ENCODE peak calls at places on chromosome 14, in six cellular contexts. L is breast epithelium, A is thyroid gland, B is IMR-90, H is sigmoid colon, K is heart left ventricle. C is an unnamed sample. For H3K4me1, the result is how much of the 10 kb centered on the place peaks cover.

GRCh38 chr14:71507681-71508080 is 424.5 kb upstream of the RGS6 start:
- DNase-seq in L (no peak), K (no peak), A (no peak), H (no peak), B (no peak), C (no peak)

GRCh38 chr14:101120636-101121398 is 217.3 kb upstream of the RTL1 start:
- DNase-seq in B (no peak), A (peak), L (no peak), K (peak), H (peak), C (peak)

GRCh38 chr14:105882626-105883025 is 356.2 kb downstream of the TMEM121 start:
- DNase-seq in B (no peak), H (no peak), L (no peak), K (peak), A (no peak), C (peak)

GRCh38 chr14:95196268-95196667 is 38.9 kb upstream of the DICER1 start:
- DNase-seq in L (no peak), H (no peak), A (no peak), K (no peak), B (no peak), C (no peak)

GRCh38 chr14:58315606-58316005 is 17.3 kb downstream of the ARID4A start:
- DNase-seq in B (peak), H (no peak), A (no peak), K (no peak), L (no peak), C (no peak)

GRCh38 chr14:77864580-77864979 is 64.7 kb downstream of the ADCK1 start:
- DNase-seq in L (no peak), H (no peak), K (no peak), B (no peak), A (no peak), C (no peak)

GRCh38 chr14:28596336-28596735 is 170.3 kb upstream of the FOXG1 start:
- DNase-seq in B (no peak), L (no peak), K (no peak), A (no peak), H (no peak), C (no peak)

GRCh38 chr14:98599082-98599481 is 672.9 kb downstream of the BCL11B start:
- DNase-seq in K (no peak), L (no peak), B (no peak), A (no peak), H (no peak), C (no peak)

GRCh38 chr14:100059433-100059781 is 5.8 kb upstream of the EVL start:
- DNase-seq in B (no peak), K (no peak), L (peak), H (no peak), A (no peak), C (no peak)

GRCh38 chr14:65249471-65250161 is 147.3 kb upstream of the MAX start:
- DNase-seq in A (no peak), B (no peak), L (no peak), H (no peak), K (no peak), C (no peak)

GRCh38 chr14:83044001-83044400 is 1510.3 kb upstream of the SEL1L start:
- DNase-seq in B (no peak), H (no peak), L (no peak), A (no peak), K (no peak), C (no peak)

GRCh38 chr14:46686652-46687051 is 35.1 kb upstream of the RPL10L start:
- DNase-seq in K (no peak), A (no peak), H (no peak), L (no peak), B (no peak), C (no peak)

GRCh38 chr14:99644723-99645544 is at the start of gene HHIPL1:
- DNase-seq in B (peak), A (peak), L (no peak), K (peak), H (no peak), C (no peak)

GRCh38 chr14:34099630-34100029 is 148.8 kb upstream of the EGLN3 start:
- DNase-seq in H (no peak), A (no peak), B (no peak), K (no peak), L (no peak), C (no peak)

GRCh38 chr14:40240456-40240855 is 808.2 kb upstream of the FBXO33 start:
- DNase-seq in B (no peak), H (no peak), L (no peak), A (no peak), K (no peak), C (no peak)

GRCh38 chr14:90179809-90180779 is 76.3 kb upstream of the PSMC1 start:
- DNase-seq in L (no peak), K (no peak), A (peak), H (no peak), B (no peak), C (no peak)

DNA sequence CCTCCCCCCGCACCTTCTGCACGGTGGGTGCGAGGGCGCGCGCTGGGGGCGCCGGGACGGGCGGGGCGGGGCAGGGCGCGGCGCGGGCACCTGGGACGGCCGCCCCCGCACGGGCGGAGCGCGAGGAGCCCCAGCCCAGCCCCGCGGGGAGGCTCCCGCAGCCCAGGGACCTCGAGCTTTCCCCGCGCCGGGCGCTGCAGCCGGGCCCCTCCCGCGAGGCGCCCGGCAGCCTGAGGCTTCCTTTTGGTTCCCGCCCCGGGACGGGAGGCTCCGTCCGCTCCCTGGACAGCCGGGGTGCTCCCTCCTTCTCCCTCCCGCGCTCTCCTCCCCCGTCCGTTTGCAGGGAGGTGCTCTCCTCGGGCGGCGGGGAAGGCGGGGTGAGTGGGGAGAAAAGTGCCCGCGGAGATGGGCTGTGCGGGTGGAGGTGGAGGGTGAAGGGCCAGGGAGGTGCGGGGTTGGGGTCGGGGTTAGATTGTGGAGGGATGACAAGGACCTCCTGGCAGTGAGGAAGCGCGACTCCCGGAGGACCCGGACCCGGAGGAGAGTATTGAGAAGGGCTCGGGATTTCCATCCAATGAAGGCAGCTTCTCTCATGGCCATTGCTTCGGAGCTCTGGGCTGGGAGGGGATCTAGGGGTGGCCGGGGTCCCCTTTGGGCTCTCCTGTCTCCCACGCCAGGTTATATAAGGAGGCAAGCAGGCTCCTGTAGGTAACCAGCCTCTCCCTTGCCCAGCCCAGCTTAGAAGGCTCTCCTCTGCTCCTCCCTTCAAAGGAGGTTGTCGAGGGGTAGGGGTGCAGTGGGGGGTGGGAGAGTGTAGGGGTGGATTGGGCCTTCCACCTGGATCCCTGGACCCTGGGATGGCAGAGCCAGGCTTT is 645 bp downstream of the JDP2 start:
- DNase-seq in B (no peak), A (peak), L (no peak), K (peak), H (peak), C (peak)
- H3K4me1 ChIP-seq in B (under half), A (under half), L (under half), K (half or more), H (half or more), C (under half)

GRCh38 chr14:24119691-24120090 is 4.9 kb upstream of the NRL start:
- DNase-seq in A (no peak), L (peak), B (no peak), H (no peak), K (no peak), C (no peak)
- TF ChIP-seq POLR2A in A (no peak), L (no peak), B (no peak), H (no peak), K (no peak), C (no peak)

GRCh38 chr14:61179061-61179675 is 102.0 kb downstream of the TMEM30B start:
- DNase-seq in H (no peak), A (no peak), B (peak), L (no peak), K (no peak), C (no peak)
- H3K4me1 ChIP-seq in H (under half), A (under half), B (under half), L (under half), K (under half), C (under half)

GRCh38 chr14:55103005-55103640 is 25.9 kb upstream of the LGALS3 start:
- DNase-seq in A (peak), B (peak), K (peak), L (peak), H (peak), C (no peak)
- TF ChIP-seq POLR2A in A (no peak), B (no peak), K (peak), L (peak), H (no peak), C (no peak)

GRCh38 chr14:61476105-61476736 is 154.8 kb downstream of the PRKCH start:
- DNase-seq in A (no peak), L (no peak), H (no peak), K (no peak), B (no peak), C (peak)
- H3K4me1 ChIP-seq in A (under half), L (under half), H (under half), K (half or more), B (under half), C (under half)

GRCh38 chr14:68929623-68930307 is 49.3 kb downstream of the ACTN1 start:
- DNase-seq in B (no peak), L (no peak), H (no peak), A (no peak), K (no peak), C (no peak)
- TF ChIP-seq POLR2A in B (no peak), L (no peak), H (no peak), A (no peak), K (no peak), C (no peak)

GRCh38 chr14:53531730-53532129 is 378.6 kb upstream of the DDHD1 start:
- DNase-seq in B (no peak), H (no peak), K (no peak), L (no peak), A (no peak), C (no peak)

GRCh38 chr14:53532871-53533270 is 379.7 kb upstream of the DDHD1 start:
- DNase-seq in B (no peak), H (no peak), K (no peak), L (no peak), A (no peak), C (no peak)

GRCh38 chr14:53529519-53529918 is 376.4 kb upstream of the DDHD1 start:
- DNase-seq in A (no peak), H (no peak), K (no peak), L (no peak), B (no peak), C (no peak)

GRCh38 chr14:53533384-53533975 is 380.4 kb upstream of the DDHD1 start:
- DNase-seq in K (no peak), A (no peak), B (no peak), H (no peak), L (no peak), C (no peak)

DNA sequence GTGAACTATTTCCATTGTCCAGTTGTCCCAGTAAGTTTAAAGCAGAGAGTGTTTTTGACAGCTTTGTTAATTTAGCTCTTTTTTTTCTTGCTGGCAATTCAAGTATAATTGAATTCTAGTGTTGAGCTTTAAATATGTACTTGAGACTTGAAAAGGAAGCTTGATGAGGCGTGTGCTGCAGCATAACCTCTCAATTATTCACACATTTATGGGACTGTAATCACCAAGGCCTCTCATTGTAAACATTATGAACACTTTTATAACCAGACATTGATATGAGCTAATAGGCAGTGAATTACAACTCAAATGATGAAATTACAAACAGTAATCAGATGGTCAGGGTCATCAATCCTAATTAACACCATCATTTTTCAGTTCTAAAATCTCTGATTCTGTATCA is 378.0 kb upstream of the DDHD1 start:
- DNase-seq in A (no peak), H (no peak), K (no peak), B (no peak), L (no peak), C (no peak)
- H3K4me1 ChIP-seq in A (under half), H (under half), K (under half), B (under half), L (under half), C (under half)

GRCh38 chr14:93674343-93674742 is 113.9 kb downstream of the PRIMA1 start:
- DNase-seq in H (no peak), B (no peak), A (no peak), L (no peak), K (no peak), C (no peak)

GRCh38 chr14:93676416-93676958 is 111.8 kb downstream of the PRIMA1 start:
- DNase-seq in A (no peak), H (no peak), B (no peak), L (no peak), K (no peak), C (no peak)

GRCh38 chr14:93675651-93676050 is 112.6 kb downstream of the PRIMA1 start:
- DNase-seq in A (no peak), H (no peak), B (no peak), L (no peak), K (no peak), C (no peak)
- TF ChIP-seq POLR2A in A (no peak), H (no peak), B (no peak), L (no peak), K (no peak), C (no peak)